ENCODE peak calls at places on chromosomes 6 and 20, in six cellular contexts. L is fibroblast of lung, Z is cardiac fibroblast, V is heart right ventricle, B is osteoblast, Y is ovary. F is an unnamed sample.

GRCh38 chr6:140560671-140561070 is 1186.2 kb upstream of the CITED2 start:
- DNase-seq in B (no peak), V (no peak), L (no peak), Y (no peak), Z (no peak), F (no peak)

GRCh38 chr6:65637289-65638046 is 69.6 kb downstream of the EYS start:
- DNase-seq in V (no peak), Y (no peak), B (no peak), L (no peak), Z (no peak), F (no peak)

GRCh38 chr6:135675862-135676261 is 175.6 kb upstream of the PDE7B start:
- DNase-seq in Y (no peak), V (no peak), Z (peak), B (no peak), L (peak), F (peak)

GRCh38 chr20:57060407-57061057 is 205.9 kb downstream of the BMP7 start:
- DNase-seq in Y (no peak), Z (no peak), V (no peak), L (no peak), B (no peak), F (no peak)

GRCh38 chr6:209432-210103 is 82.7 kb upstream of the DUSP22 start:
- DNase-seq in V (no peak), L (no peak), Y (no peak), Z (no peak), B (no peak), F (no peak)

GRCh38 chr6:129312865-129313264 is 397.1 kb downstream of the ARHGAP18 start:
- DNase-seq in L (peak), V (peak), Y (no peak), Z (peak), B (peak), F (peak)

GRCh38 chr6:79676785-79677736 is 45.9 kb downstream of the SH3BGRL2 start:
- DNase-seq in L (no peak), Z (no peak), B (no peak), Y (no peak), V (no peak), F (no peak)

GRCh38 chr20:10670521-10671220 is 3.1 kb downstream of the JAG1 start:
- DNase-seq in Z (peak), V (peak), Y (no peak), L (peak), B (peak), F (no peak)

GRCh38 chr20:35941620-35942019 is 12.7 kb downstream of the SCAND1 start:
- DNase-seq in B (no peak), Y (no peak), L (no peak), Z (no peak), V (no peak), F (no peak)

DNA sequence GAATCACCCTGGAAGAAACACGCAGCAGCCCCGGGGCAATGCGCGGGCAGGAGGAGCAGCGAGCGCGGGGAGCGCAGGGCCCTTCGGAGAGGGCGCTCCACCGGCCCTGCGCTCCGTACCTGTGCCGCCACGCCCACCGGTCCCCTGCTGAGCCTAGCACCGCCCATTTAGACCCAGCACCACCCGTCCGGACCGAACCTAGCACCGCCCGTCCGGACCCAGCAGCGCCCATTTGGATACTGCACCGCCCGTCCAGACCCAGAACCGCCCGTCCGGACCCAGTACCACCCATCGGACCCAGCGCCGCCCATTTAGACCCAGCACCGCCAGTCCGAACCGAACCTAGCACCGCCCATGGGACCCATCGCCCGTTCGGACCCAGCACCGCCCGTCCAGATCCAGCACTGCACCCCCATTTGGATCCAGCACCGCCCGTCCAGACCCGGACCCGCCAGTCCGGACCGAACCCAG is 917 bp upstream of the AFDN start:
- DNase-seq in Z (peak), Y (peak), B (peak), L (no peak), V (peak), F (no peak)
- TF ChIP-seq CTCF in Z (no peak), Y (no peak), B (no peak), L (no peak), V (no peak), F (no peak)

GRCh38 chr20:58256307-58256706 is 27.9 kb upstream of the ANKRD60 start:
- DNase-seq in B (no peak), Z (no peak), V (no peak), L (no peak), Y (no peak), F (no peak)

GRCh38 chr20:58264271-58264670 is 35.8 kb upstream of the ANKRD60 start:
- DNase-seq in V (no peak), L (no peak), Y (no peak), B (peak), Z (no peak), F (no peak)

GRCh38 chr20:58256842-58257241 is 28.4 kb upstream of the ANKRD60 start:
- DNase-seq in Z (no peak), V (no peak), L (no peak), B (no peak), Y (no peak), F (no peak)

GRCh38 chr20:58261660-58262059 is 33.2 kb upstream of the ANKRD60 start:
- DNase-seq in V (no peak), Y (no peak), L (no peak), Z (no peak), B (no peak), F (no peak)

DNA sequence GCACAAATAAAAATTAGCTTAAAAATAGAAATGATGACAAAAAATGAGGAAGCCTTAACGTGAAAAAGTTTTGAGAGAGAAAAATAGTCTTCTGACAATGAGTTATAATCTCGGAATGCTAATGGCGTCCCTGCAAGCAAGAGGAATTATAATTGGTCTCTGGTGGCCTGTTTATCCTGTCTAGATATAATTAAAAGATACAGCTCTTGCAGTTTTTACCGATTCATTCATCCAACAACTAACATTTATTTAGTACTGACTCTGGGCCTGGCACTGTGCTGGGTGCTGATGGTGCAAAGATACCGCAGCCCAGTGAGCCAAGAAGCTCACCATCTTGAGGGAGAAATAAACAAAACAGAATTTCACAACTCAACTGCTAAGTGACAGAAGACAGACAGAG is 31.6 kb upstream of the ANKRD60 start:
- DNase-seq in L (no peak), V (no peak), B (peak), Y (no peak), Z (peak), F (no peak)
- H3K4me3 ChIP-seq in L (no peak), V (no peak), B (no peak), Y (no peak), Z (no peak), F (no peak)

DNA sequence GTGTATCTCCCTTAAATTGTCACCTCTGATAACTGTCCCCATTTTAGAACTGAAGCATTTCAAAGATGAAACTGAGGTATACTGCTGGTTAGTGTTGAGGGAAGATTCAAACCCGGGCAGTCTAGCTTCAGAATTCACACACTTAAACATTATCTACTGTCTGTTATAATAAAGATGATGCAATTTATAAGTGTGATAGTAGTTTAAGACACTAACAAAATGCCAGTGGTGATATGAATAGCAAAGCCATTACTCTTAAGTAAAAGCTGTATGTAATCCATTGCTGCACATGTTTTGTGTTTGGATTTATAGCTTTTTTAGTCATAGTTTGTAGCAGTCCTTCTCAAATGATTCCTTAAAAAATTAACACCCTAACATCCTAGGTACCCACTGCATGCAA is 19.8 kb downstream of the USP45 start:
- DNase-seq in B (no peak), Z (no peak), V (no peak), L (no peak), Y (no peak), F (no peak)
- TF ChIP-seq CTCF in B (no peak), Z (no peak), V (no peak), L (no peak), Y (no peak), F (no peak)

GRCh38 chr20:4815618-4816017 is 93.9 kb downstream of the PRND start:
- DNase-seq in Z (no peak), V (no peak), B (no peak), Y (no peak), L (no peak), F (no peak)
- H3K4me3 ChIP-seq in Z (no peak), V (no peak), B (no peak), Y (no peak), L (no peak), F (no peak)

DNA sequence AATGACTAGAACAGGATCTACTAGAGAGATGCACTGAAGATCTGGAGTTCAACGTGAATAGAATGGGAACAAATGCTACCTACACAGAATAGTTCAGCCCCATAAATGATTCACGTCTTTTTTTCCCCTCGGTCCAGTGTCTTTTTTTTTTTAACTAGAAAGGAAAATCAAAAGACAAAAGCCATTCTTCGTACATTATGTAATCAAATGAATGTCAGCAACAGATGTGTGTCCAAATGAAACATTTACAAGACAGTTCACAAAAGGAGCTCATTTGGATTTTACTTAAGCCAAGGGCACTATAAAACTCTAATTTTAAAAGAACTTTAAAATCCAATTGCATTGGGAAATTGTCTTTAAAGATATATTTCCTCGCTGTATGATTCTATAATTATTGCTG is 42.4 kb downstream of the FAM184A start:
- DNase-seq in V (no peak), B (no peak), Y (no peak), L (no peak), Z (no peak), F (no peak)
- TF ChIP-seq CTCF in V (no peak), B (no peak), Y (no peak), L (no peak), Z (no peak), F (no peak)

GRCh38 chr6:10583509-10583908 is 62.4 kb downstream of the GCNT2 start:
- DNase-seq in L (no peak), V (no peak), Y (no peak), B (no peak), Z (no peak), F (no peak)

GRCh38 chr6:10584607-10585006 is 63.5 kb downstream of the GCNT2 start:
- DNase-seq in V (no peak), Y (no peak), Z (no peak), L (no peak), B (no peak), F (no peak)

GRCh38 chr6:10582774-10583508 is 61.8 kb downstream of the GCNT2 start:
- DNase-seq in Z (no peak), V (peak), B (no peak), L (no peak), Y (no peak), F (no peak)

GRCh38 chr6:10586302-10586701 is 65.2 kb downstream of the GCNT2 start:
- DNase-seq in B (no peak), L (no peak), V (no peak), Y (no peak), Z (no peak), F (no peak)

DNA sequence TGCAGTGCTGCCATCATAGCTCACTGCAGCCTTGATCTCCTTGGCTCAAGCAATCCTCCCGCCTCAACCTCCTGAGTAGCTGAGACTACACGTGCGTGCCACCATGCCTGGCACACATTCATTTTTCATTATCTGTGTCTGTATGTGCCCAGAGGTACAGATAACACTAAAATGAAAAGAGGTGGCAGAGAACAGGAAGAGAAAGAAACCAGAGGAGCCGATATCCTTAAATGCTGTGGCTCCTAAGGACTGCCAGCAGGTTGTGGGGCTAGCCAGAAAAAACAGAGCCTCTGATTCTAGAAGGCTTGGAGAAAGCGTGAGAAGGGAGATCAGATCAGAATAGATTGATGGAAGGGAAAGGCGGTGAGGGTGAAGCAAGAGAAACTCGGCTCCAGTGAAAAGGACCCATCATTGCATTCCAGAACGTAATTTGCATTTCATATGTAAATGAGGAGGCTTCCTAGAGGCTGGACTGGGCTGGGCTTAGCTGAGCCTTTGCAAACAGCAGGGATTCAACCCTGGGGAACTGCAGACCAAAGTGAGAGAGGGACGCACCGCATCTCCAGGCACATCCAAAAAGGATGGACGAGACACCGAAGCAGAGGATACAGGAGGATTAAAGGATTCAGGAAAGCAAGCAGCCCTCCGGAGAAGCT is 64.2 kb downstream of the GCNT2 start:
- DNase-seq in Y (no peak), L (peak), Z (no peak), B (no peak), V (no peak), F (no peak)
- H3K4me3 ChIP-seq in Y (no peak), L (no peak), Z (no peak), B (no peak), V (peak), F (no peak)

GRCh38 chr6:30212865-30213653 is at the start of gene TRIM26:
- DNase-seq in Y (peak), B (peak), V (peak), Z (peak), L (peak), F (peak)

GRCh38 chr6:30211899-30212298 is 1.3 kb downstream of the TRIM26 start:
- DNase-seq in Z (no peak), V (no peak), Y (no peak), B (no peak), L (no peak), F (no peak)

GRCh38 chr6:30211306-30211705 is 1.9 kb downstream of the TRIM26 start:
- DNase-seq in V (no peak), Y (no peak), B (no peak), Z (no peak), L (no peak), F (no peak)

GRCh38 chr6:30213999-30214982 is 1.1 kb upstream of the TRIM26 start:
- DNase-seq in B (peak), Y (peak), V (peak), Z (peak), L (peak), F (no peak)

DNA sequence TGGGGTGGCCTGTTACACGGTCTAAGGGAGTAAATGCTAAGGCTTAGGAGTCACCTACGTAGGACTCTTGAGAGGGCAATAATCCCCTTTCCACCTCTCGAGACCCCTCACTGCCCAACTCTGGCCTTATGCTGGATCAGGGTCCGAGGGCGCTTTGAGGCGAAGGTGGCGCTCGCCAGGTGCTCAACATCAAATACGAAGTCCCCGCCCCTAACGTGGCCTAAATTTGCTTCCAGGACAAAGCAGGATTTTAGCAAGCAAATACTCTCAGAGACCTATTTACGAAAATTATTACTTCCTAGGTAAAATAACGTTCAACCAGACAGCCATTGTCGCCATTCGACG is 420 bp upstream of the TRIM26 start:
- DNase-seq in Y (no peak), Z (no peak), V (no peak), B (no peak), L (no peak), F (no peak)
- TF ChIP-seq CTCF in Y (no peak), Z (no peak), V (no peak), B (no peak), L (no peak), F (no peak)

F was measured in HFF-Myc.